ENCODE peak calls at places on chromosomes 7 and 10, in seven cellular contexts. One of them, this sample, is unnamed.

GRCh38 chr10:119723624-119724023 is 2.2 kb upstream of the INPP5F start:
- DNase-seq in neuronal stem cell: no peak
- DNase-seq in IMR-90: no peak
- DNase-seq in H9: no peak
- DNase-seq in mesendoderm: no peak
- DNase-seq in mesenchymal stem cell: no peak
- DNase-seq in H1: no peak
- DNase-seq in this sample: no peak

GRCh38 chr7:136180984-136181383 is 203.8 kb upstream of the MTPN start:
- DNase-seq in neuronal stem cell: no peak
- DNase-seq in IMR-90: no peak
- DNase-seq in H9: no peak
- DNase-seq in mesendoderm: no peak
- DNase-seq in mesenchymal stem cell: no peak
- DNase-seq in H1: no peak
- DNase-seq in this sample: no peak

GRCh38 chr7:157347217-157347904 is 10.6 kb downstream of the DNAJB6 start:
- DNase-seq in neuronal stem cell: no peak
- DNase-seq in IMR-90: peak; percentile 85
- DNase-seq in H9: no peak
- DNase-seq in mesendoderm: no peak
- DNase-seq in mesenchymal stem cell: no peak
- DNase-seq in H1: no peak
- DNase-seq in this sample: peak; percentile 61

GRCh38 chr7:54060643-54061042 is 481.5 kb upstream of the VSTM2A start:
- DNase-seq in neuronal stem cell: no peak
- DNase-seq in IMR-90: no peak
- DNase-seq in H9: no peak
- DNase-seq in mesendoderm: no peak
- DNase-seq in mesenchymal stem cell: no peak
- DNase-seq in H1: no peak
- DNase-seq in this sample: no peak

GRCh38 chr7:92133737-92134270 is 473 bp downstream of the CYP51A1 start:
- DNase-seq in neuronal stem cell: peak; percentile 82
- DNase-seq in IMR-90: peak; percentile 61
- DNase-seq in H9: peak; percentile 86
- DNase-seq in mesendoderm: peak; percentile 87
- DNase-seq in mesenchymal stem cell: peak; percentile 78
- DNase-seq in H1: peak; percentile 50
- DNase-seq in this sample: peak; percentile 67

GRCh38 chr7:130912910-130913720 is 179.1 kb upstream of the KLF14 start:
- DNase-seq in neuronal stem cell: no peak
- DNase-seq in IMR-90: peak; percentile 99
- DNase-seq in H9: no peak
- DNase-seq in mesendoderm: peak; percentile 34
- DNase-seq in mesenchymal stem cell: peak; percentile 98
- DNase-seq in H1: no peak
- DNase-seq in this sample: peak; percentile 92

GRCh38 chr7:130758429-130759056 is 24.5 kb upstream of the KLF14 start:
- DNase-seq in neuronal stem cell: peak; percentile 17
- DNase-seq in IMR-90: peak; percentile 69
- DNase-seq in H9: no peak
- DNase-seq in mesendoderm: peak; percentile 43
- DNase-seq in mesenchymal stem cell: peak; percentile 62
- DNase-seq in H1: no peak
- DNase-seq in this sample: no peak

GRCh38 chr7:34672430-34672829 is 14.4 kb downstream of the NPSR1 start:
- DNase-seq in neuronal stem cell: no peak
- DNase-seq in IMR-90: peak; percentile 17
- DNase-seq in H9: no peak
- DNase-seq in mesendoderm: no peak
- DNase-seq in mesenchymal stem cell: peak; percentile 6
- DNase-seq in H1: no peak
- DNase-seq in this sample: no peak

GRCh38 chr10:64574371-64574770 is 1053.2 kb downstream of the REEP3 start:
- DNase-seq in neuronal stem cell: no peak
- DNase-seq in IMR-90: no peak
- DNase-seq in H9: no peak
- DNase-seq in mesendoderm: no peak
- DNase-seq in mesenchymal stem cell: no peak
- DNase-seq in H1: no peak
- DNase-seq in this sample: no peak

GRCh38 chr7:121275204-121275603 is 53.6 kb upstream of the WNT16 start:
- DNase-seq in neuronal stem cell: no peak
- DNase-seq in IMR-90: no peak
- DNase-seq in H9: no peak
- DNase-seq in mesendoderm: no peak
- DNase-seq in mesenchymal stem cell: no peak
- DNase-seq in H1: no peak
- DNase-seq in this sample: no peak

GRCh38 chr10:22615819-22616499 is 98.4 kb downstream of the PIP4K2A start:
- DNase-seq in neuronal stem cell: no peak
- DNase-seq in IMR-90: no peak
- DNase-seq in H9: no peak
- DNase-seq in mesendoderm: no peak
- DNase-seq in mesenchymal stem cell: peak; percentile 35
- DNase-seq in H1: no peak
- DNase-seq in this sample: peak; percentile 31

GRCh38 chr7:139441961-139442360 is 41.5 kb downstream of the KLRG2 start:
- DNase-seq in neuronal stem cell: no peak
- DNase-seq in IMR-90: no peak
- DNase-seq in H9: no peak
- DNase-seq in mesendoderm: no peak
- DNase-seq in mesenchymal stem cell: no peak
- DNase-seq in H1: no peak
- DNase-seq in this sample: peak; percentile 79

DNA sequence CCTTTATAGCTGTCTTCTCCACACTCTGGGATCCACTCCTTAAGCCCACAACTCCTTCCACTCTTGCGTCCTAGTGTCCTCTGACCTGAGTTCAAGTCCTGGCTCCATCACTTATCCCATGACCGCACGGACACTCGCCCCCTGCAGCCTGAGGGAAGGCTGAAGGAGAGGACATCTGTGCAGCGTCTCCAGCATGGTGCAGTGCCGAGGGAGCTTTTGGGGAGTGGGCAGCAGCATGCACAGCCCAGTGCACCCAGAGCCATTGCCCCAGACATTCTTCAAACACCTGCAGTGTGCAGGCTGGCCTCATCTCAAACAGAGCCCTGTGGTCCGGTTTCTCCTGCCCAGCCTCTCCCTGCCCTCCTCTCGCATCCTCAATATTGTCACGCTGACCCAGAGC is 317.1 kb upstream of the ZMIZ1 start:
- DNase-seq in neuronal stem cell: no peak
- DNase-seq in IMR-90: no peak
- DNase-seq in H9: no peak
- DNase-seq in mesendoderm: no peak
- DNase-seq in mesenchymal stem cell: no peak
- DNase-seq in H1: no peak
- DNase-seq in this sample: no peak
- H4K8ac ChIP-seq in neuronal stem cell: no peak overlapping the region
- H4K8ac ChIP-seq in IMR-90: no peak overlapping the region
- H4K8ac ChIP-seq in H9: no peak overlapping the region
- H4K8ac ChIP-seq in mesendoderm: no peak overlapping the region
- H4K8ac ChIP-seq in mesenchymal stem cell: no peak overlapping the region
- H4K8ac ChIP-seq in H1: no peak overlapping the region
- H4K8ac ChIP-seq in this sample: no peak overlapping the region

GRCh38 chr10:94938383-94938782 is at the start of gene CYP2C9:
- DNase-seq in neuronal stem cell: no peak
- DNase-seq in IMR-90: no peak
- DNase-seq in H9: no peak
- DNase-seq in mesendoderm: no peak
- DNase-seq in mesenchymal stem cell: no peak
- DNase-seq in H1: no peak
- DNase-seq in this sample: no peak
- H4K8ac ChIP-seq in neuronal stem cell: no peak within 1 kb of the TSS
- H4K8ac ChIP-seq in IMR-90: no peak within 1 kb of the TSS
- H4K8ac ChIP-seq in H9: no peak within 1 kb of the TSS
- H4K8ac ChIP-seq in mesendoderm: no peak within 1 kb of the TSS
- H4K8ac ChIP-seq in mesenchymal stem cell: no peak within 1 kb of the TSS
- H4K8ac ChIP-seq in H1: no peak within 1 kb of the TSS
- H4K8ac ChIP-seq in this sample: no peak within 1 kb of the TSS

DNA sequence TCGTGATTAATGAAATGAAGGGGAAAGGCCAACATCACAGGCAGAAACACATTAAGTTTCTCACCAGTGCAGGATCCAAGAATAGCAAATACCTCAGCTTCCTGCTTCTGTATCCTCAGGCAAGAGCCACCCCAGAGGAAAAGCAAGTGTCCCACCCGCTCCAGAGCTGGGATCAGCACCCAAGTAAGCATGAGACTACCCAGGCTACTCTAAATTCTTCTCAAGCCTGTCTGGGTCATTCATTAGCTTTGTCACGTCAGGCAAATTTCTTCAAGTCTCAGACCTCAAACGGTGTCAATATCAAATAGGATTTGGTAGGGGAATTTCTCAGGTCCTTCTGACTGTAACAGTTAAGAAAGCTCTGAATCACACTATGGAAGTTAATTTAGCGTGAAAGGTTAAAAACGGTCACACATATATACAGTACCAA is 59.0 kb downstream of the GNA12 start:
- DNase-seq in neuronal stem cell: no peak
- DNase-seq in IMR-90: peak; percentile 63
- DNase-seq in H9: no peak
- DNase-seq in mesendoderm: peak; percentile 45
- DNase-seq in mesenchymal stem cell: peak; percentile 59
- DNase-seq in H1: no peak
- DNase-seq in this sample: peak; percentile 93
- H4K8ac ChIP-seq in neuronal stem cell: no peak overlapping the region
- H4K8ac ChIP-seq in IMR-90: no peak overlapping the region
- H4K8ac ChIP-seq in H9: no peak overlapping the region
- H4K8ac ChIP-seq in mesendoderm: no peak overlapping the region
- H4K8ac ChIP-seq in mesenchymal stem cell: no peak overlapping the region
- H4K8ac ChIP-seq in H1: no peak overlapping the region
- H4K8ac ChIP-seq in this sample: no peak overlapping the region

GRCh38 chr10:29186221-29186620 is 102.6 kb upstream of the LYZL1 start:
- DNase-seq in neuronal stem cell: no peak
- DNase-seq in IMR-90: no peak
- DNase-seq in H9: no peak
- DNase-seq in mesendoderm: no peak
- DNase-seq in mesenchymal stem cell: no peak
- DNase-seq in H1: no peak
- DNase-seq in this sample: no peak
- H4K8ac ChIP-seq in neuronal stem cell: no peak overlapping the region
- H4K8ac ChIP-seq in IMR-90: no peak overlapping the region
- H4K8ac ChIP-seq in H9: no peak overlapping the region
- H4K8ac ChIP-seq in mesendoderm: no peak overlapping the region
- H4K8ac ChIP-seq in mesenchymal stem cell: no peak overlapping the region
- H4K8ac ChIP-seq in H1: no peak overlapping the region
- H4K8ac ChIP-seq in this sample: no peak overlapping the region

DNA sequence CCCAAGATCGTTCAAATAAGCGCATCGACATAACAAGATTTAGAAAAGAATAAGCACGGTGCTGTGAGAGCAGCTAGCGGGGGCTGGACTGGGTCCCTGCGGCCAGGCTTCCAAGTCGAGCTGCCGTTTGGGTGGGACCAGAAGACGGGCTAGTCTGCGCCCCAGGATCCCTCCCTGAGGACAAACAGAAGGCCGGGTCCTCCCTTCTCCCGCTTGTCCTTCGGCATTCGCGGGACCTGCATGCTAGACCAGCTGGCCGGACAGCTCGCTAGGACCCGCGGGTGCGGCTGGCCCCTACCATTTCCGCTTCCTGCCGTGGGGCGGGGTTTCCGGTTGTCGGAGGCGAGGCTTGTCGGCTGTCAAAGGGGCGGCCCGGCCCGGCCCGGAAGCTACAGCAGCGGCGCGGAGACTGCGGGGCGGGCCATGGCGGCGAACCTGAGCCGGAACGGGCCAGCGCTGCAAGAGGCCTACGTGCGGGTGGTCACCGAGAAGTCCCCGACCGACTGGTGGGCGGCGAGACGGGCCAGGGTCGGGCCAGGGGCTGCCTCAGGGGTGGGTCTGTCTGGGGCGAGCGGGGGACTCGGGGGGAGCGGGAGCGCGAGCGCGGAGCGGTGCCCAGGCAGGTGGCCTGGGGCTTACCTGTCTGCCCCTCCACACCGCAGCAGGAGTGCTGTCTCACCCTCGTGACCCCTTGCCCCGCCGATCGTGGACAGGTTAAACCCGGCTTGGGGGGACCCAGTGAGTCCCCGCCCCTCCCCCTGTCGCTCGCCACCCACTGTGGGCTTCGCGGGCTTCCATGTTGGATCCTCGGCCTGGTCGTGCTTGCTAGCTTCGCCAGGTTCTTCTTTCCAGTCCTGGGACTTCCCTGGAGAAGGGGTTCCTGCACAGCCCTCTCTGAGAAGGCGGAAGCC is at the start of gene DBNL:
- DNase-seq in neuronal stem cell: peak; percentile 73
- DNase-seq in IMR-90: peak; percentile 78
- DNase-seq in H9: peak; percentile 94
- DNase-seq in mesendoderm: peak; percentile 91
- DNase-seq in mesenchymal stem cell: peak; percentile 90
- DNase-seq in H1: peak; percentile 44
- DNase-seq in this sample: peak; percentile 97
- H4K8ac ChIP-seq in neuronal stem cell: no peak within 1 kb of the TSS
- H4K8ac ChIP-seq in IMR-90: peak within 1 kb of the TSS; percentile 98
- H4K8ac ChIP-seq in H9: no peak within 1 kb of the TSS
- H4K8ac ChIP-seq in mesendoderm: no peak within 1 kb of the TSS
- H4K8ac ChIP-seq in mesenchymal stem cell: peak within 1 kb of the TSS; percentile 94
- H4K8ac ChIP-seq in H1: peak within 1 kb of the TSS; percentile 57
- H4K8ac ChIP-seq in this sample: peak within 1 kb of the TSS; percentile 98

GRCh38 chr10:11548763-11549089 is 62.7 kb downstream of the USP6NL start:
- DNase-seq in neuronal stem cell: no peak
- DNase-seq in IMR-90: no peak
- DNase-seq in H9: no peak
- DNase-seq in mesendoderm: no peak
- DNase-seq in mesenchymal stem cell: no peak
- DNase-seq in H1: no peak
- DNase-seq in this sample: no peak
- H4K8ac ChIP-seq in neuronal stem cell: no peak overlapping the region
- H4K8ac ChIP-seq in IMR-90: no peak overlapping the region
- H4K8ac ChIP-seq in H9: no peak overlapping the region
- H4K8ac ChIP-seq in mesendoderm: no peak overlapping the region
- H4K8ac ChIP-seq in mesenchymal stem cell: no peak overlapping the region
- H4K8ac ChIP-seq in H1: no peak overlapping the region
- H4K8ac ChIP-seq in this sample: no peak overlapping the region

GRCh38 chr10:15088428-15089261 is at the start of gene ACBD7:
- DNase-seq in neuronal stem cell: peak; percentile 84
- DNase-seq in IMR-90: peak; percentile 61
- DNase-seq in H9: peak; percentile 93
- DNase-seq in mesendoderm: peak; percentile 92
- DNase-seq in mesenchymal stem cell: peak; percentile 77
- DNase-seq in H1: peak; percentile 65
- DNase-seq in this sample: peak; percentile 88

GRCh38 chr10:15097011-15097812 is at the start of gene RPP38:
- DNase-seq in neuronal stem cell: peak; percentile 95
- DNase-seq in IMR-90: peak; percentile 92
- DNase-seq in H9: peak; percentile 96
- DNase-seq in mesendoderm: peak; percentile 97
- DNase-seq in mesenchymal stem cell: peak; percentile 96
- DNase-seq in H1: peak; percentile 75
- DNase-seq in this sample: peak; percentile 96

GRCh38 chr10:15096661-15097010 is 519 bp upstream of the RPP38 start:
- DNase-seq in neuronal stem cell: no peak
- DNase-seq in IMR-90: no peak
- DNase-seq in H9: no peak
- DNase-seq in mesendoderm: no peak
- DNase-seq in mesenchymal stem cell: no peak
- DNase-seq in H1: no peak
- DNase-seq in this sample: no peak

GRCh38 chr10:15092855-15093408 is 4.2 kb upstream of the RPP38 start:
- DNase-seq in neuronal stem cell: no peak
- DNase-seq in IMR-90: no peak
- DNase-seq in H9: no peak
- DNase-seq in mesendoderm: no peak
- DNase-seq in mesenchymal stem cell: no peak
- DNase-seq in H1: no peak
- DNase-seq in this sample: no peak

GRCh38 chr10:15091418-15091817 is 2.8 kb upstream of the ACBD7 start:
- DNase-seq in neuronal stem cell: no peak
- DNase-seq in IMR-90: no peak
- DNase-seq in H9: no peak
- DNase-seq in mesendoderm: no peak
- DNase-seq in mesenchymal stem cell: no peak
- DNase-seq in H1: no peak
- DNase-seq in this sample: no peak
- H4K8ac ChIP-seq in neuronal stem cell: no peak overlapping the region
- H4K8ac ChIP-seq in IMR-90: no peak overlapping the region
- H4K8ac ChIP-seq in H9: no peak overlapping the region
- H4K8ac ChIP-seq in mesendoderm: no peak overlapping the region
- H4K8ac ChIP-seq in mesenchymal stem cell: no peak overlapping the region
- H4K8ac ChIP-seq in H1: no peak overlapping the region
- H4K8ac ChIP-seq in this sample: no peak overlapping the region

This sample was measured in trophoblast cell.